ENCODE peak calls at places on chromosomes 7 and 10, in seven cellular contexts. F is neural progenitor cell, Q is left ventricle myocardium inferior, A is A549, B is tibial nerve, M is SJSA1, P is esophagus squamous epithelium. Z is an unnamed sample.

GRCh38 chr10:102619281-102619981 is 24.8 kb upstream of the TRIM8 start:
- DNase-seq in Q (no peak), F (no peak), B (no peak), P (no peak), A (no peak), M (no peak), Z (no peak)

GRCh38 chr7:155857141-155857540 is 44.9 kb upstream of the SHH start:
- DNase-seq in B (no peak), Q (no peak), F (no peak), A (no peak), M (peak; percentile 22), P (no peak), Z (no peak)

GRCh38 chr7:8286118-8286517 is 24.2 kb upstream of the ICA1 start:
- DNase-seq in Q (no peak), A (no peak), P (no peak), B (no peak), M (no peak), F (no peak), Z (no peak)

GRCh38 chr10:90484518-90484917 is 373.3 kb downstream of the HTR7 start:
- DNase-seq in P (no peak), F (peak; percentile 13), Q (no peak), A (peak; percentile 13), M (no peak), B (no peak), Z (no peak)

GRCh38 chr10:131860806-131861440 is 39.9 kb upstream of the PPP2R2D start:
- DNase-seq in M (peak; percentile 27), P (no peak), B (no peak), Q (no peak), A (no peak), F (no peak), Z (peak; percentile 71)

GRCh38 chr10:35876248-35876647 is 234.2 kb upstream of the FZD8 start:
- DNase-seq in B (no peak), A (peak; percentile 55), F (no peak), P (no peak), Q (no peak), M (no peak), Z (no peak)

GRCh38 chr10:18490755-18491154 is 160.6 kb downstream of the NSUN6 start:
- DNase-seq in Q (no peak), F (no peak), B (no peak), A (no peak), P (no peak), M (no peak), Z (no peak)

GRCh38 chr10:60230892-60231291 is 158.8 kb downstream of the ANK3 start:
- DNase-seq in A (no peak), B (no peak), M (no peak), Q (no peak), F (no peak), P (no peak), Z (no peak)

GRCh38 chr7:140924821-140925421 is at the start of gene BRAF:
- DNase-seq in P (peak; percentile 46), B (peak; percentile 87), Q (peak; percentile 91), F (peak; percentile 96), A (peak; percentile 91), M (peak; percentile 87), Z (peak; percentile 92)

GRCh38 chr10:116268976-116269375 is 4.0 kb downstream of the GFRA1 start:
- DNase-seq in P (no peak), B (no peak), F (no peak), Q (no peak), M (no peak), A (peak; percentile 11), Z (no peak)

GRCh38 chr10:110410329-110411046 is 87.2 kb upstream of the DUSP5 start:
- DNase-seq in A (peak; percentile 98), Q (no peak), P (no peak), F (no peak), M (peak; percentile 94), B (peak; percentile 52), Z (no peak)

GRCh38 chr7:126185959-126186580 is 1066.7 kb downstream of the GRM8 start:
- DNase-seq in B (no peak), Q (no peak), F (peak; percentile 23), P (no peak), M (no peak), A (no peak), Z (peak; percentile 52)

GRCh38 chr7:82506702-82507101 is 63.1 kb upstream of the CACNA2D1 start:
- DNase-seq in P (no peak), Q (no peak), M (peak; percentile 56), A (no peak), F (no peak), B (no peak), Z (no peak)

GRCh38 chr7:22214000-22214399 is 143.0 kb downstream of the RAPGEF5 start:
- DNase-seq in M (no peak), P (no peak), B (no peak), Q (no peak), F (no peak), A (no peak), Z (peak; percentile 20)
- H3K4me1 ChIP-seq in M (no peaks in the 10 kb centered on the region), P (peaks cover 2% of the 10 kb centered on the region), B (peaks cover 49% of the 10 kb centered on the region), Q (peaks cover 82% of the 10 kb centered on the region), F (peaks cover 38% of the 10 kb centered on the region), A (no peaks in the 10 kb centered on the region), Z (peaks cover 8% of the 10 kb centered on the region)

DNA sequence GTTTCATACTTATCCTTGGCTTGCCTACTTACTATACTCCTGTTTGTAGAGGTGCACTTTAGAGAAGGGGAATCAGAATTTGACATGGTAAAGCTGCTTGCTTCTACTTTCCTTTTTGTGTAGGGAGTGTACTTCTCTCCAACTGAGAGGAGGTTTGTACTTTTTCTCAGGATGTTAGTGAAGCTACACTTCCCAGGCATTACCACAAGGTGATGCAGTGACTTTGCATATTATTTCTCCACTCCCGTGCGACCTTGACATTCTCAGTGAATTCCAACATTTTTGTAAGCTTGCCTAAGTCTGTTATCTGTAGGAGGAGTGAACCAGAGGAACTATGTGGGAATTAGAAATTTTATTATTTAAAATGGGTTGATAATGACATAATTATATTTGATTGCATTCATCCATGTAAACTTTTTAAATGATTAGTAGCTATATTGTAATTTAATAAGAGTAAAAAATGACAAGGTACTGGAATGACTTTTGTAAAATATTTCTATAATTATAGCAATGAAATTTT is 5.2 kb downstream of the TAX1BP1 start:
- DNase-seq in F (peak; percentile 18), M (peak; percentile 49), P (no peak), A (peak; percentile 90), Q (no peak), B (no peak), Z (peak; percentile 87)
- H3K4me1 ChIP-seq in F (peaks cover 19% of the 10 kb centered on the region), M (peaks cover 11% of the 10 kb centered on the region), P (no peaks in the 10 kb centered on the region), A (peaks cover 58% of the 10 kb centered on the region), Q (peaks cover 78% of the 10 kb centered on the region), B (peaks cover 11% of the 10 kb centered on the region), Z (peaks cover 6% of the 10 kb centered on the region)

DNA sequence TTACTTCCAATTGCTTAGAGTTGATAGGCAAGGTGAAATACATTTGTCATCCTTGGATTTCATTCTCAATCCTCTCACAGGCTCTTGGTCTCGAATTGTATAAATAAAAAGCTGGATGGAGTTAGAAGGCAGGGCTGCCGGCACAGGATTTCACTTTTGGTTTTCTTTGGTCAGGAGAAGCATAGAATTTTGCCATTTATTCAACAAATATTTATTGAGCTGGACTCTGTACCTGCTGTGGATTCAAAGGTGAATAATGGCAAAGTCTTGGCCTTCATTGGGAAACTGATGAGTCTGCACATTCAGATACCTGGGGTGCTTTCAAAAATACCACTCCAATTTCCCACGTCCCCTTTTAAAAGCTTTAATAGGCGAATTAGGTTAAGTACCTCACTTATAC is 49.7 kb downstream of the PDK4 start:
- DNase-seq in Q (no peak), P (no peak), A (no peak), F (no peak), M (no peak), B (no peak), Z (peak; percentile 10)
- H3K4me1 ChIP-seq in Q (peaks cover 67% of the 10 kb centered on the region), P (peaks cover 21% of the 10 kb centered on the region), A (peaks cover 29% of the 10 kb centered on the region), F (peaks cover 3% of the 10 kb centered on the region), M (peaks cover 4% of the 10 kb centered on the region), B (peaks cover 63% of the 10 kb centered on the region), Z (no peaks in the 10 kb centered on the region)

DNA sequence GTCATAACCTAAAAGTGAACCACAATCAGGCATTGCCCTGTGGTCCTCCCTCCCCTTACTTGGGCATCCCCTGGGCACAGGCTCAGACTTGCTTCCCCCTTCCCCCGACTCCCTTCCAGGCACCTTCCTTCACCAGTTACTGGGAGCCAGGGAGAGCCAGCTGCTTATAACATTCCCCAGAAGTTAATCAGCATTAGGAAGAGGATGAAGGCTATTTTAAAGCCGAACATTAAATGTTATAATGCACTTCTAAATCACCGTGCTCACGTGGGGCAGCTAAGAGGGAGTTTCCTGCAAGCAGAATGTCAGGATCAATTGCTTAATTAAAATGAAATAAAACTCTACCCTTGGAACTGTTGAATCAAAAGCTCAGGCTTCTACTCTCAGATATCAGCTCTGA is 169.4 kb downstream of the FANK1 start:
- DNase-seq in A (no peak), P (no peak), F (no peak), B (no peak), M (no peak), Q (no peak), Z (no peak)
- H3K4me1 ChIP-seq in A (peaks cover 28% of the 10 kb centered on the region), P (no peaks in the 10 kb centered on the region), F (peaks cover 18% of the 10 kb centered on the region), B (peaks cover 6% of the 10 kb centered on the region), M (peaks cover 34% of the 10 kb centered on the region), Q (peaks cover 24% of the 10 kb centered on the region), Z (peaks cover 5% of the 10 kb centered on the region)

GRCh38 chr7:99249985-99250575 is 22.6 kb upstream of the MYH16 start:
- DNase-seq in F (no peak), M (no peak), P (no peak), B (no peak), A (no peak), Q (no peak), Z (no peak)
- H3K4me1 ChIP-seq in F (peaks cover 18% of the 10 kb centered on the region), M (peaks cover 6% of the 10 kb centered on the region), P (no peaks in the 10 kb centered on the region), B (no peaks in the 10 kb centered on the region), A (no peaks in the 10 kb centered on the region), Q (no peaks in the 10 kb centered on the region), Z (no peaks in the 10 kb centered on the region)

DNA sequence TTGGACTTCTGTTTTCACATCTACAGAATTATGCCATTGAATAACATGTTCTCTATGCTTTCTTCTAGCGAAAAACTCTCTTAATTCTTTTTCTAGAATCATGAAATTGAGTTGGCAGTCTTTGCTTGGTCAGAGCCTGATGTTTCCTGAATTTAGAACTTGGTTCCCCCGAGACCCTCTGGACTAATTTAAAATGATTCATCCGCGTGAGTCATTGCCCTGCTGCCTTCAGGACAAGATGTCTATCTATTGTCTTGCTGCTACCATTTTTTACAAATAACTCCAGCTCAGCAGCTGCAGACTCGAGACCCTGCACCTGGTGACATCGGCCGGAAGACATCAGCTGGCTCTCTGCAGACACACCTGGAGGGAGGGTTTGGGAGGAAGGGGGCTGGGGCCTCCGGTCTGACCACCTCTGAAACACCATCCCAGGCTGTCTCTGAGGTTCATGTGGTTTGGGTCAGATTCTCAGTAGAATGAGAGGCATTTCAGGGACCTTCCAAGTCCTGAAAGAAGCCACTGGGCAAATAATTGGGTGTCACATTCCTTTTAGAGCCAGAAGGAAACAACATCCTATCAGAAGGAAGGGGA is 20.9 kb upstream of the KLF6 start:
- DNase-seq in P (no peak), M (peak; percentile 86), Q (peak; percentile 34), B (peak; percentile 78), F (no peak), A (peak; percentile 67), Z (no peak)
- H3K4me1 ChIP-seq in P (peaks cover 31% of the 10 kb centered on the region), M (peaks cover 63% of the 10 kb centered on the region), Q (peaks cover 98% of the 10 kb centered on the region), B (peaks cover 46% of the 10 kb centered on the region), F (no peaks in the 10 kb centered on the region), A (peaks cover 81% of the 10 kb centered on the region), Z (peaks cover 10% of the 10 kb centered on the region)

DNA sequence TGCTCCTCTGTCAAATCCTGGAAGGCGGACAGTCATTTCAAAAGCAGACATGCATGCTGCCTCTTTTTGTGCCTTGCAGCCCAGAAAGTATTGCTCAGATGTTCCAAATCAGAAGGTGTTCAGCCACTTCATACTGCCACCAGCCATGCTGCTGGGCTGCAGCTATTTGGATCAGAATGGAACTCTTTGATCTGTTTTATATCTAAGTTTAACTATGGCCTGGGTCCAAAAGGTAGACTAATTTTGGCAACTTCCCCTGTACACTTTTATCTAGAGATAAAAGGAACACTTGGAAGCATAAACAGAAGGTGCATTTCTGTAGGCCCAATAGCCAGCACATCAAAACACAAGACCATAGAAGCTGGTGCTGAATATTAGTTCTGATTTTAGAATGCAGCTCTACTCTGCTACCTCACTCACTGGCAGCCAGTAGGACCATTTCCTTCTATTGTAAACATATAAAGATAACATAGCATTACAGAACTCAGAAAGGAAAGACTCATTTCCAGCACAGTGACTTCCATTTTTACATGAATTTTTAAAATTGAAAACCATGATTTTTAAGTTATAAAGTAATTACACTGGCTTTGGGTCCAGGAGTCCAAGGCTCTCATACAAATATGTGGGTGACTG is 143.1 kb upstream of the CAV2 start:
- DNase-seq in B (no peak), F (no peak), Q (no peak), P (no peak), M (no peak), A (no peak), Z (no peak)
- H3K4me1 ChIP-seq in B (peaks cover 32% of the 10 kb centered on the region), F (peaks cover 8% of the 10 kb centered on the region), Q (peaks cover 63% of the 10 kb centered on the region), P (peaks cover 13% of the 10 kb centered on the region), M (peaks cover 50% of the 10 kb centered on the region), A (peaks cover 52% of the 10 kb centered on the region), Z (no peaks in the 10 kb centered on the region)